ENCODE peak calls at places on chromosomes 16 and 17, in five cellular contexts. F is trophoblast cell, P is H9, N is H1, M is mesenchymal stem cell. J is an unnamed sample.

GRCh38 chr16:27403601-27403992 is 1.6 kb downstream of the IL21R start:
- DNase-seq in P (no peak), N (no peak), M (no peak), F (no peak), J (no peak)

GRCh38 chr17:43940630-43941029 is 1.6 kb downstream of the PPY start:
- DNase-seq in N (no peak), M (peak), P (peak), F (peak), J (peak)

GRCh38 chr17:81398170-81398854 is 3.1 kb downstream of the BAHCC1 start:
- DNase-seq in N (no peak), F (no peak), P (peak), M (peak), J (no peak)

GRCh38 chr17:45160505-45161287 is 979 bp upstream of the HEXIM2 start:
- DNase-seq in F (peak), N (no peak), P (peak), M (peak), J (peak)

GRCh38 chr17:68462381-68463210 is 5.3 kb upstream of the WIPI1 start:
- DNase-seq in P (peak), M (peak), N (peak), F (peak), J (peak)

GRCh38 chr16:47886631-47887415 is 269.0 kb downstream of the ABCC12 start:
- DNase-seq in P (no peak), N (no peak), F (no peak), M (peak), J (no peak)

GRCh38 chr17:40176409-40177110 is 710 bp upstream of the RAPGEFL1 start:
- DNase-seq in P (no peak), F (no peak), M (no peak), N (no peak), J (no peak)

GRCh38 chr17:44280383-44280782 is 12.4 kb upstream of the SLC4A1 start:
- DNase-seq in M (no peak), F (no peak), N (no peak), P (no peak), J (no peak)

GRCh38 chr17:77089118-77089477 is 51.7 kb upstream of the SEC14L1 start:
- DNase-seq in M (peak), N (no peak), F (peak), P (no peak), J (no peak)

GRCh38 chr17:40532520-40533253 is 31.3 kb upstream of the TNS4 start:
- DNase-seq in M (no peak), F (no peak), P (no peak), N (no peak), J (no peak)

GRCh38 chr17:17391575-17392370 is 85.0 kb upstream of the MED9 start:
- DNase-seq in F (no peak), N (no peak), M (no peak), P (no peak), J (no peak)

GRCh38 chr17:30517786-30518185 is 40.6 kb downstream of the GOSR1 start:
- DNase-seq in N (no peak), F (no peak), M (peak), P (no peak), J (no peak)

GRCh38 chr16:28522792-28523191 is 16.0 kb downstream of the NUPR1 start:
- DNase-seq in M (no peak), N (no peak), F (no peak), P (no peak), J (no peak)

GRCh38 chr17:14470417-14470816 is 169.5 kb downstream of the HS3ST3B1 start:
- DNase-seq in P (no peak), M (no peak), N (no peak), F (no peak), J (no peak)

GRCh38 chr17:42061641-42062487 is 11.5 kb upstream of the C17orf113 start:
- DNase-seq in N (no peak), M (no peak), F (peak), P (no peak), J (no peak)
- H3K14ac ChIP-seq in N (no peak), M (no peak), F (no peak), P (no peak), J (no peak)

GRCh38 chr17:5120036-5120435 is 4.2 kb downstream of the USP6 start:
- DNase-seq in M (no peak), N (no peak), P (peak), F (no peak), J (no peak)

GRCh38 chr17:5122586-5123342 is 6.9 kb downstream of the USP6 start:
- DNase-seq in F (no peak), N (no peak), P (peak), M (peak), J (peak)

GRCh38 chr17:5121186-5121841 is 5.5 kb downstream of the USP6 start:
- DNase-seq in M (no peak), N (no peak), F (no peak), P (peak), J (no peak)

GRCh38 chr17:5115673-5116651 is at the start of gene USP6:
- DNase-seq in M (no peak), N (no peak), F (no peak), P (peak), J (no peak)

DNA sequence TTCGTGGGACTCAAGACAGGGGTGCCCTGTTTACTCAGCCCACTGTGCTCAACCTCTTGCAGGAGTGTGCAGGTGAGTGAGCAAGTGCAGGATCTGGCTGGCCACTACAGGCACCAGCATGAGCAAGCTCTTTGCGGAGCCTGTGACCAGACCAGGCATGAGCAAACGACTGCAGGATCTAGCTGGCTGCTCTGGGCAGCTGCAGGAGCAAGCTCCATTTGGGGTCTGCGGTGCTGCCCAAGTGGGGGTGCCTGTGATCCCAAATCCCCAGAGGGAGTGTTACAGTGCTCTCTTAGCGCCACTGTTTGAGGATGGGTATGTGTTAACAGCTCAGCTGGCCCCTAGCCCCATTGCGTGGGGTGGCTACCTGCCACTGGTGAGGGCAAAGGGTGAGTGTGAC is 2.4 kb downstream of the USP6 start:
- DNase-seq in M (no peak), N (no peak), P (no peak), F (no peak), J (no peak)
- H2BK12ac ChIP-seq in M (no peak), N (no peak), P (no peak), F (no peak), J (no peak)

GRCh38 chr16:85153046-85153445 is 40.8 kb upstream of the CIBAR2 start:
- DNase-seq in F (no peak), P (no peak), N (no peak), M (no peak), J (no peak)

GRCh38 chr16:85150331-85150940 is 38.2 kb upstream of the CIBAR2 start:
- DNase-seq in M (no peak), P (no peak), N (no peak), F (no peak), J (no peak)

GRCh38 chr16:85152414-85153030 is 40.2 kb upstream of the CIBAR2 start:
- DNase-seq in P (no peak), N (no peak), F (no peak), M (no peak), J (no peak)

GRCh38 chr16:85151079-85151602 is 38.9 kb upstream of the CIBAR2 start:
- DNase-seq in P (no peak), F (no peak), M (no peak), N (no peak), J (no peak)

GRCh38 chr16:85151603-85152413 is 39.5 kb upstream of the CIBAR2 start:
- DNase-seq in F (no peak), N (no peak), P (no peak), M (peak), J (no peak)
- H3K4ac ChIP-seq in F (no peak), N (no peak), P (no peak), M (peak), J (peak)

DNA sequence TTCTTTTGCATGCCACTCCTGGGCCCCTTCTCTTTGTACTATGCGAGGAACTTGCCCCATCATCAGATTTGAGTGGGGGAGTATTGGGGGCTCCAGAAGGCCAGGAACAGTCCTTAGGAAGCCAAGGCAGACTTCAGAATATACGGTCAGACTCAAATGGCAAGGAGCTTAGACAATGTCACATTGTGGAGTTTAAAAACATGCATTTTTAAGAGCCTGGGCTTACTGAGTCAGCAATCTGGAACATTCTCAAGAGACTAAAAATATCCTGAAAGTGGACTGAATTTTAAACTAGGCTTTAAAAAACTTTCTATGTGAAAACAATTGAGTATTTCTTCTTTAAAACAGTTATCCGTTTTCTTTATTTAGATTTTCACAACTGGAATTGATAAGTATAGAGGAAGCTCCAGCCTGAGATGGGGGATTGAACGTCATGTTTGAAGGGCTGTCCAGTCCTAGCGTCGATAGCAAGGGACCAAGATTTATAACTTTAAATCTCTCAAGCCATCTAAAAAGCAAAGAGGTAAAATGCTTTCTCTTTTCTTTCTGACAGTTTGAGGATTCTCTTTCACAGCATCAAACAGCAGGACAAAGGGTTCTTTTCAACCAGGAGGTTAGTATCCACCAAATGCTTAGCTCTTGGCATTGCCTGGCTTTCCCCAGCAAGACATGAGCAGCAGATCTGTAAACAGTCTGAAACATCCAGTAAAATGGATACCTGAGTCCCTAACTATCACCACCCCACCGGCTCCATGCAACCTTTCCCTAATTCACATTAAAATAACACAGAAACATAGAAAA is 45.8 kb upstream of the CDRT4 start:
- DNase-seq in N (no peak), F (no peak), M (peak), P (no peak), J (no peak)
- H3K14ac ChIP-seq in N (no peak), F (no peak), M (no peak), P (no peak), J (no peak)

J was measured in neuronal stem cell.